ENCODE peak calls at places on chromosomes 12 and 14, in six cellular contexts. Z is GM23248, W is PC-3, C is OCI-LY7, K is PC-9, I is GM23338. L is an unnamed sample.

GRCh38 chr14:38342803-38343202 is 86.9 kb upstream of the CLEC14A start:
- DNase-seq in Z (peak; percentile 96), W (peak; percentile 89), C (no peak), K (peak; percentile 50), I (no peak), L (no peak)

GRCh38 chr14:36174767-36175424 is 1.6 kb downstream of the PTCSC3 start:
- DNase-seq in Z (no peak), W (no peak), C (no peak), K (no peak), I (no peak), L (no peak)

GRCh38 chr14:85907536-85907935 is 377.6 kb downstream of the FLRT2 start:
- DNase-seq in Z (no peak), W (no peak), C (no peak), K (no peak), I (peak; percentile 42), L (no peak)

GRCh38 chr12:112806721-112807120 is 15.2 kb downstream of the RPH3A start:
- DNase-seq in Z (no peak), W (no peak), C (no peak), K (no peak), I (no peak), L (no peak)

GRCh38 chr12:108722992-108723766 is 8.1 kb downstream of the CORO1C start:
- DNase-seq in Z (peak; percentile 92), W (peak; percentile 89), C (no peak), K (peak; percentile 92), I (no peak), L (no peak)

GRCh38 chr12:69655616-69656336 is 43.3 kb downstream of the BEST3 start:
- DNase-seq in Z (peak; percentile 90), W (peak; percentile 9), C (no peak), K (no peak), I (no peak), L (peak; percentile 62)

GRCh38 chr14:92605274-92605940 is 91.8 kb downstream of the RIN3 start:
- DNase-seq in Z (no peak), W (no peak), C (no peak), K (no peak), I (no peak), L (no peak)

GRCh38 chr12:3152892-3153291 is 75.7 kb downstream of the TSPAN9 start:
- DNase-seq in Z (no peak), W (no peak), C (no peak), K (no peak), I (no peak), L (no peak)

DNA sequence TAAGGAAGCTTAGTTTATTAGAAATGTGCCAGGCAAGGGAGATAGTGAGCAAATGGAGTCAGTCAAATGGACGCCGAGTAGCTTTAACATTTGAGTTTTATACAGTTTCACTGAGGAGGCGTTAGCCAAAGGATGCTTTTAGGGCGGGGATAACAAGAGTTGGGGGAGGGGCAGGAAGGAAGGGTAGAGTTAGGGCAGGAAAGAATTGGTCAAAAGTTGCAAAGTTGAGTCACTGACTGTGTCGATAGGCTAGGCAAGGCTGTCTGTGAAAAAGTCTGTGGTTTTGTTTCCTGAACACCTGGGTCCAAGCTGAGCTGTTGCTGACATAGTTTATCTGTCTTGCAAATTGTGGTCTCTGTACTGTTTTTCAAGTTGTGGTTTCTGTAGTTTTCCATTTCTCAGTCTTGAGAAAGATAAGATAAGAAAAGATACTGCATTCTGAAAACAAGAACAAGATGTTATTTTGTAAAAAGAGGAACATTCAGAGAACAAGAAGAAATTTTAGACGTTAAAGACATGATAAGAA is 62.6 kb upstream of the RESF1 start:
- DNase-seq in Z (no peak), W (no peak), C (peak; percentile 100), K (no peak), I (peak; percentile 59), L (peak; percentile 60)
- H3K27ac ChIP-seq in Z (no peak overlapping the region), W (no peak overlapping the region), C (peak overlapping the region; percentile 96), K (no peak overlapping the region), I (no peak overlapping the region), L (peak overlapping the region; percentile 69)

DNA sequence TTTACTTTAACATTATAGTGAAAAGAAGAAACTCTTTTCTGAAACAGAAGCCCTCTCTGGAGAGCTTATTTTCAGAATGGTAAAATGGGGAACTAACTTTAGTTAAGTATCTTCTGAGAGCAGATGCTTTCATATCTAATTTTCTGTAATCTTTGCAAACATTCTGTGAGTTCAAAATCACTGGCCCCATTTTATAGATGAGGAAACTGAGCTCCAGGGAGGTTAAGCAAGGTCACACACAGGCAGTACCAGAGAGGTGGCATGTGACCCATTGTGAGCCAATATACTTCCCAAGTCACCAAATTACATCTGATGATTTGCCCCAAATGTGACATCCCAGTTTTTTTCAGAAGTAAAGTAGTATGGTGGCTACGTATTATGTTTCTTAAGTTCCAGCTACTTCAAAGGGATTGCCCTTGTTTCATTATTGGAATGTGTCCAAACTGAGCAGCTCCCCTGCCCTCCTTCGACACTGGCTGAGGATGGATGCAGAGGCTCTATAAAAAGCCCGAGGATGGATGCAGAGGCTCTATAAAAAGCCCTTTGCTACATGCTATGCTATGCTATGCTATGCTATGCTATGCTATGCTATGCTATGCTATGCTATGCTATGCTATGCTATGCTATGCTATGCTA is 36.2 kb upstream of the NUDT4 start:
- DNase-seq in Z (no peak), W (no peak), C (no peak), K (no peak), I (no peak), L (no peak)
- H3K9me2 ChIP-seq in Z (no peaks in the 10 kb centered on the region), W (no peaks in the 10 kb centered on the region), C (no peaks in the 10 kb centered on the region), K (no peaks in the 10 kb centered on the region), I (no peaks in the 10 kb centered on the region), L (no peaks in the 10 kb centered on the region)

DNA sequence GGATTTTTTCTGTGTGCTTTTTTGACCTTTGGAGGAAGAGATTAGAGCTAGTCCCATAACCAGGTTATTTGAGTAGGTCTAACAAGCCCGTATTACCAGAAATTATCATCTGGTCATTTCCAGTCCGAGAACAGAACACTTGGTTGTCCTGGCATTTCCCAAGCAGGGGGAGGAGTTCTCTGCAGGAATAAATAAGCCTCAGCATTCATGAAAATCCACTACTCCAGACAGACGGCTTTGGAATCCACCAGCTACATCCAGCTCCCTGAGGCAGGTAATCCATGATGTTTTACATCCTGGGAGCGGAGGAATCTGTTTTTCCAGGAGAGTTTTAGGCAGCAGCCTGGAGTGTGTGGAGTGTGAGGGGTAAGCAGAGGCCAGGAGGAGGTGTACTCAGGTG is at the start of gene SERPINA3:
- DNase-seq in Z (no peak), W (no peak), C (no peak), K (no peak), I (no peak), L (peak; percentile 40)
- H3K4me3 ChIP-seq in Z (no peak within 1 kb of the TSS), W (no peak within 1 kb of the TSS), C (no peak within 1 kb of the TSS), K (no peak within 1 kb of the TSS), I (no peak within 1 kb of the TSS), L (no peak within 1 kb of the TSS)

GRCh38 chr14:68309631-68310030 is 483.2 kb downstream of the ZFP36L1 start:
- DNase-seq in Z (no peak), W (peak; percentile 78), C (no peak), K (no peak), I (no peak), L (no peak)
- H3K27ac ChIP-seq in Z (no peak overlapping the region), W (peak overlapping the region; percentile 0), C (no peak overlapping the region), K (peak overlapping the region; percentile 95), I (no peak overlapping the region), L (peak overlapping the region; percentile 87)